ENCODE peak calls at places on chromosomes 13 and 19, in six cellular contexts. I is OCI-LY7, V is Peyer's patch, N is left ventricle myocardium inferior, E is colonic mucosa, F is cardiac muscle cell. H is an unnamed sample. For H3K9me3, the result is how much of the 10 kb centered on the place peaks cover.

GRCh38 chr13:97810152-97810551 is 143.3 kb upstream of the IPO5 start:
- DNase-seq in N (no peak), I (no peak), E (no peak), F (peak), V (no peak), H (no peak)

GRCh38 chr13:99269627-99270252 is 11.6 kb upstream of the GPR18 start:
- DNase-seq in I (peak), V (no peak), N (no peak), F (peak), E (no peak), H (no peak)

GRCh38 chr19:35219008-35219407 is 9.5 kb downstream of the FAM187B start:
- DNase-seq in I (no peak), E (no peak), F (no peak), N (no peak), V (no peak), H (no peak)

GRCh38 chr19:18291590-18292459 is 10.4 kb upstream of the JUND start:
- DNase-seq in F (peak), I (peak), E (peak), V (peak), N (peak), H (peak)

GRCh38 chr13:73173160-73173905 is 114.5 kb downstream of the KLF5 start:
- DNase-seq in F (no peak), I (no peak), E (no peak), N (no peak), V (no peak), H (no peak)

GRCh38 chr13:24184265-24184841 is 23.8 kb downstream of the SPATA13 start:
- DNase-seq in N (no peak), E (peak), I (no peak), V (peak), F (no peak), H (no peak)

GRCh38 chr19:34676697-34677385 is at the start of gene SCGB2B2:
- DNase-seq in N (no peak), F (no peak), E (no peak), I (peak), V (no peak), H (no peak)

GRCh38 chr13:40665061-40665753 is 1.2 kb downstream of the FOXO1 start:
- DNase-seq in I (peak), V (peak), F (no peak), E (peak), N (peak), H (no peak)

GRCh38 chr13:51793570-51794273 is 10.2 kb downstream of the DHRS12 start:
- DNase-seq in F (peak), V (no peak), N (no peak), E (no peak), I (peak), H (no peak)

GRCh38 chr19:49614096-49614857 is 23.3 kb downstream of the PRR12 start:
- DNase-seq in V (no peak), I (no peak), F (peak), E (no peak), N (no peak), H (no peak)

GRCh38 chr13:50127726-50128291 is 112.6 kb downstream of the KCNRG start:
- DNase-seq in F (no peak), V (no peak), E (peak), N (no peak), I (no peak), H (peak)

GRCh38 chr19:35264281-35265125 is 4.3 kb upstream of the USF2 start:
- DNase-seq in N (no peak), V (peak), E (no peak), I (no peak), F (no peak), H (no peak)

GRCh38 chr13:109500146-109500773 is 286.1 kb downstream of the IRS2 start:
- DNase-seq in V (no peak), N (no peak), E (no peak), I (no peak), F (peak), H (no peak)

GRCh38 chr13:48594080-48594815 is 59.5 kb upstream of the CYSLTR2 start:
- DNase-seq in I (no peak), N (no peak), E (no peak), F (no peak), V (no peak), H (no peak)

GRCh38 chr19:45954132-45954531 is 19.5 kb downstream of the NOVA2 start:
- DNase-seq in E (no peak), F (peak), I (no peak), N (no peak), V (no peak), H (no peak)

GRCh38 chr19:50568321-50569022 is at the start of gene LRRC4B:
- DNase-seq in N (no peak), F (peak), V (no peak), I (no peak), E (no peak), H (no peak)

GRCh38 chr13:76791290-76791664 is 94.9 kb downstream of the KCTD12 start:
- DNase-seq in N (peak), I (no peak), E (no peak), F (peak), V (no peak), H (no peak)

GRCh38 chr13:75345191-75345590 is 136.8 kb downstream of the TBC1D4 start:
- DNase-seq in E (no peak), I (no peak), V (no peak), N (no peak), F (peak), H (no peak)

GRCh38 chr19:41218615-41219507 is at the start of gene AXL:
- DNase-seq in N (peak), V (peak), E (peak), F (peak), I (no peak), H (no peak)

GRCh38 chr13:110965038-110965754 is 50.3 kb upstream of the ANKRD10 start:
- DNase-seq in E (no peak), N (no peak), F (peak), I (no peak), V (no peak), H (no peak)

GRCh38 chr19:9535934-9536333 is 2.5 kb downstream of the ZNF426 start:
- DNase-seq in F (no peak), N (no peak), V (no peak), I (no peak), E (no peak), H (no peak)

GRCh38 chr19:9528757-9529336 is 9.6 kb downstream of the ZNF426 start:
- DNase-seq in N (no peak), F (peak), E (no peak), I (no peak), V (no peak), H (no peak)

DNA sequence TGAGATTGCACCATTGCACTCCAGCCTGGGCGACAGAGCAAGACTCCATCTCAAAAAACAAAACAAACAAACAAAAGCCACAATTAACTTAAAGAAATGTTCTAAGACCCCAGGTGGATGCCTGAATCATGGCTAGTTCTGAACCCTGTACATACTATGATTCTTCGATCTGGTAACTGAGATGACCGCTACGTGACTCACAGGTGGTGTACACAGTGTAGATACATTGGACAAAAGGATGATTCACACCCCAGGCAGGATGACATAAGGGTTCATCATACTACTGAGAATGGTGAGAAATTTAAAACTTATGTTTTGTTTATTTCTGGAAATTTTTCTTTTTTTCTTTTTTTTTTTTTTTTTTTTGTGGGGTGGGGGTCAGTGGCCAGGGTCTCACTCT is 6.5 kb downstream of the ZNF426 start:
- DNase-seq in V (no peak), F (no peak), E (no peak), I (no peak), N (no peak), H (no peak)
- H3K9me3 ChIP-seq in V (under half), F (under half), E (under half), I (under half), N (half or more), H (half or more)

DNA sequence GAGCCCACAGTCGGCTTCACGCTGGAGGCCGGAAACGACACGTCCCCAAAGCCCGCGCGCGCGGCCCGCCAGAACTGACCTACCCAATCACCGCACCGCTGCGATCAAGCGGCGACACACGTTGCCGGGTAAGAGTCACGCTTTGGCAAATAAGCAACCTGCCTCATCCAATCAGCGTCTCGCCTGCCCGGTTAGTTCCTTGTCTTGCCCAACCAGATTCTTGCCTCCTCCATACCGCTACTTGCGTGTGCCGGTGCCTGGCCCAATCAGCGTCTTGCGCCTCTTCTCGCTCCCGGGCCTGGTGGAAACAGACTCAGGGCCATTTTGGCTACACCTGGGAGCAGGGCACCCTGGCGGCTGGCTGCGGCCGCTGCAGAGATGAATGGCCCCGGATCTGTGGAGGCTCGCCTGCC is 11.6 kb upstream of the ZNF544 start:
- DNase-seq in I (no peak), E (no peak), V (no peak), F (no peak), N (no peak), H (no peak)
- H3K9me3 ChIP-seq in I (under half), E (under half), V (under half), F (under half), N (half or more), H (under half)

DNA sequence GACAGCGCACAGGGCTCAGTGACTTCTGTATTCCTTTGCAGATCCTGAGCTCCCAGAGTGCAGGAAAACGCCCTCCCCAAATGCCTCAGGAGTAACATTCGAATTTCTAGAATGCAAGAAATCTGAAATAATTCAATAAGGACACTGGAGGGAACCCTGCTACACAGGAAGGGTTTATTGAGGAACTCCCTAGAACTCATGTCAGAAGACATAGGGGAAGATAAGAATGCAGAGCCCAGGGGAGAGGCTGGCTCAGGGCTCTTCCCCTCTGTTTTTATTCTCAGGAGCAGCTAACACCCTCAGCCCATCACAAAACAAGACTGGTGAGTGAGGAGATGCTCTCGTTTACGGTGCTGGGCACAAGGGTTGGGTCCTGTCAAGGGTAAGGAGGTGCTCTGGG is 6.8 kb downstream of the LILRA1 start:
- DNase-seq in F (no peak), E (no peak), V (no peak), N (no peak), I (no peak), H (no peak)
- H3K9me3 ChIP-seq in F (under half), E (under half), V (under half), N (under half), I (under half), H (under half)

GRCh38 chr19:32362318-32362691 is 16.9 kb downstream of the ZNF507 start:
- DNase-seq in E (no peak), N (no peak), V (no peak), F (no peak), I (no peak), H (no peak)
- H3K9me3 ChIP-seq in E (under half), N (under half), V (under half), F (under half), I (under half), H (under half)